ENCODE peak calls at places on chromosomes 12 and 14, in five cellular contexts. K, S, M, Y and D are unnamed samples.

GRCh38 chr14:36222952-36223468 is 46.5 kb upstream of the PTCSC3 start:
- DNase-seq in M (no peak), Y (no peak), K (no peak), S (no peak), D (no peak)

GRCh38 chr14:64400829-64401459 is 12.8 kb downstream of the MTHFD1 start:
- DNase-seq in Y (no peak), K (peak; percentile 28), S (no peak), M (no peak), D (no peak)

GRCh38 chr12:116236148-116236731 is 41.3 kb downstream of the MED13L start:
- DNase-seq in Y (peak; percentile 43), M (no peak), S (peak; percentile 51), K (peak; percentile 48), D (peak; percentile 49)

GRCh38 chr12:58090685-58091084 is 149.3 kb downstream of the ATP23 start:
- DNase-seq in M (no peak), S (peak; percentile 57), K (no peak), Y (no peak), D (no peak)

GRCh38 chr14:99936738-99937474 is 128.3 kb upstream of the EVL start:
- DNase-seq in K (no peak), Y (no peak), M (no peak), S (no peak), D (no peak)

GRCh38 chr12:131832393-131833231 is 4.4 kb downstream of the MMP17 start:
- DNase-seq in M (no peak), S (no peak), K (peak; percentile 81), Y (no peak), D (no peak)

GRCh38 chr12:10169094-10169493 is 2.8 kb downstream of the OLR1 start:
- DNase-seq in K (peak; percentile 85), M (no peak), S (no peak), Y (no peak), D (no peak)

GRCh38 chr12:49825360-49825970 is 2.7 kb downstream of the NCKAP5L start:
- DNase-seq in S (no peak), M (no peak), Y (no peak), K (peak; percentile 51), D (no peak)

GRCh38 chr14:90599748-90600507 is 203.1 kb downstream of the CALM1 start:
- DNase-seq in K (peak; percentile 4), Y (no peak), S (no peak), M (no peak), D (no peak)

GRCh38 chr14:34075826-34076225 is 125.0 kb upstream of the EGLN3 start:
- DNase-seq in Y (no peak), M (no peak), K (no peak), S (no peak), D (no peak)

GRCh38 chr12:113101751-113102150 is 33.8 kb downstream of the RASAL1 start:
- DNase-seq in Y (no peak), S (no peak), M (no peak), K (no peak), D (no peak)

GRCh38 chr12:51823875-51824565 is 24.5 kb downstream of the FIGNL2 start:
- DNase-seq in K (peak; percentile 72), Y (peak; percentile 36), M (no peak), S (peak; percentile 59), D (no peak)

GRCh38 chr12:65878540-65878939 is 54.3 kb downstream of the HMGA2 start:
- DNase-seq in M (no peak), Y (no peak), S (no peak), K (peak; percentile 43), D (no peak)

GRCh38 chr14:49420201-49420600 is 166.0 kb downstream of the RPS29 start:
- DNase-seq in S (no peak), Y (no peak), M (no peak), K (no peak), D (no peak)

GRCh38 chr12:81502912-81503695 is 256.0 kb downstream of the PPFIA2 start:
- DNase-seq in K (peak; percentile 77), S (no peak), M (no peak), Y (no peak), D (no peak)

GRCh38 chr14:75499084-75499875 is 23.0 kb upstream of the BATF start:
- DNase-seq in S (no peak), Y (no peak), K (no peak), M (no peak), D (no peak)

GRCh38 chr14:33052899-33053400 is 114.3 kb downstream of the NPAS3 start:
- DNase-seq in S (no peak), Y (no peak), K (no peak), M (no peak), D (no peak)

GRCh38 chr14:23539209-23539866 is 12.2 kb downstream of the ZFHX2 start:
- DNase-seq in K (no peak), S (no peak), M (peak; percentile 78), Y (peak; percentile 46), D (peak; percentile 51)

GRCh38 chr12:65420941-65421340 is 142.5 kb downstream of the MSRB3 start:
- DNase-seq in M (no peak), Y (no peak), S (no peak), K (no peak), D (no peak)

GRCh38 chr12:96107236-96107635 is 71.8 kb upstream of the LTA4H start:
- DNase-seq in Y (no peak), S (no peak), K (no peak), M (no peak), D (no peak)

GRCh38 chr12:132828706-132829534 is at the start of gene GOLGA3:
- DNase-seq in S (peak; percentile 95), K (peak; percentile 94), M (peak; percentile 92), Y (peak; percentile 96), D (peak; percentile 94)

GRCh38 chr12:19390208-19390607 is 49.1 kb upstream of the AEBP2 start:
- DNase-seq in M (no peak), K (no peak), Y (no peak), S (no peak), D (no peak)

GRCh38 chr14:73176673-73177072 is 40.4 kb downstream of the PSEN1 start:
- DNase-seq in Y (no peak), K (no peak), M (no peak), S (no peak), D (no peak)

GRCh38 chr12:15754233-15754632 is 35.0 kb downstream of the EPS8 start:
- DNase-seq in Y (no peak), M (no peak), K (peak; percentile 52), S (no peak), D (no peak)

GRCh38 chr12:31322651-31323248 is 3.2 kb downstream of the SINHCAF start:
- DNase-seq in K (peak; percentile 44), M (peak; percentile 21), Y (no peak), S (no peak), D (no peak)

GRCh38 chr12:9404469-9405260 is 196.5 kb upstream of the PZP start:
- DNase-seq in Y (no peak), K (no peak), S (no peak), M (no peak), D (no peak)

GRCh38 chr12:122917508-122918227 is 21.7 kb upstream of the VPS37B start:
- DNase-seq in Y (no peak), M (no peak), K (peak; percentile 79), S (peak; percentile 55), D (no peak)

GRCh38 chr14:104371917-104372316 is 207.6 kb upstream of the C14orf180 start:
- DNase-seq in K (no peak), S (no peak), M (no peak), Y (no peak), D (no peak)

GRCh38 chr12:62484234-62484633 is 17.6 kb downstream of the MON2 start:
- DNase-seq in S (no peak), M (no peak), Y (no peak), K (peak; percentile 63), D (no peak)

GRCh38 chr14:54173782-54174181 is 217.2 kb upstream of the BMP4 start:
- DNase-seq in Y (no peak), S (no peak), K (peak; percentile 53), M (no peak), D (no peak)

GRCh38 chr14:92990456-92991430 is 67.8 kb downstream of the CHGA start:
- DNase-seq in S (no peak), M (peak; percentile 6), Y (no peak), K (no peak), D (no peak)

GRCh38 chr12:57181561-57182155 is 34.2 kb upstream of the LRP1-AS start:
- DNase-seq in S (no peak), M (no peak), Y (no peak), K (peak; percentile 94), D (no peak)

GRCh38 chr12:131415781-131416180 is 295.1 kb upstream of the SFSWAP start:
- DNase-seq in M (no peak), K (no peak), Y (no peak), S (no peak), D (no peak)

GRCh38 chr12:106696861-106697417 is 77.5 kb upstream of the RIC8B start:
- DNase-seq in M (no peak), S (no peak), Y (no peak), K (no peak), D (no peak)

GRCh38 chr12:106690569-106690968 is 83.9 kb upstream of the RIC8B start:
- DNase-seq in Y (no peak), M (no peak), K (no peak), S (no peak), D (no peak)

GRCh38 chr12:106692896-106693295 is 81.6 kb upstream of the RIC8B start:
- DNase-seq in K (no peak), M (no peak), S (no peak), Y (no peak), D (no peak)

GRCh38 chr12:106696071-106696470 is 78.4 kb upstream of the RIC8B start:
- DNase-seq in S (no peak), K (no peak), M (no peak), Y (no peak), D (no peak)

DNA sequence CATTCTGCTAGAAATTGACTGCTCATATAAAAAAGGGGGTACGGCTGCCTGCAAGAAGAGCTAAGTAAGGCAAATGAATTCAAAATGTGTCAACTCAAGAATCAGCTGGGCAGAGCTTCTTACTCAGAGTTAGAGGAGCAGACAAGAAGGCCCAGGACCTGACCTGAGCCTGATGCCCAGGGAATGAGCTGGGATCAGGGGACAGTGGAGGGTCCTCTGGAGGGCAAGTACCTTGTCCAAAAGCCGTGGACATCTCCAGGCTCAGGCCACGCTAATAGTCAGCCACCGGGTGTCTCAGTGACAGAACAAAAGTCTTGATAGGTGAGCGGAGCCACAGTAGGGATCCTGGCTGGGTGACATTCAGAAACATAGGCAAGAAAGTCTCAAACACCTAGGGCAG is 81.1 kb upstream of the RIC8B start:
- DNase-seq in S (no peak), Y (no peak), K (no peak), M (no peak), D (no peak)
- H3K4me3 ChIP-seq in S (no peak overlapping the region), Y (no peak overlapping the region), K (no peak overlapping the region), M (no peak overlapping the region), D (no peak overlapping the region)

DNA sequence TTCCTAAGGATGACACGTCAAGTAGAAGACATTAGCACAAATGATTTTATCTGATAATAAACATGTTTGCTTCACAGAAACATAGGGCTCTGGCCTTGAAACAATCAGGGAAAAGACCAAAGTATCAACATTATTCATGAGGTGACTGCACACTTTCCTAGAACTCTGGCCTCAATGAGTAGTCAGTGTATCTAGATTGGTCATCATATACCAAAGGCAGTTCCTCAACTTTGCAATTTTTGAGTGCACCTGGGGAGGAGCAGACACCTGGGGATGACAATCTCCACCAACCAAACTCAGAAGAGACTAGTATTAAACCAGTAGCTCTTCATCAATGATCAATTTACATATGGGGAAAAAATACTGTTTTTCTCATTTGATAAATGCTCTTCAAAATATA is 4.5 kb downstream of the EDDM3A start:
- DNase-seq in S (no peak), K (no peak), M (no peak), Y (no peak), D (no peak)
- H3K4me3 ChIP-seq in S (no peak overlapping the region), K (no peak overlapping the region), M (no peak overlapping the region), Y (no peak overlapping the region), D (no peak overlapping the region)

GRCh38 chr14:20610002-20610765 is 19.0 kb upstream of the RNASE12 start:
- DNase-seq in K (peak; percentile 80), M (no peak), S (peak; percentile 88), Y (peak; percentile 73), D (peak; percentile 70)
- H3K4me3 ChIP-seq in K (peak overlapping the region; percentile 87), M (peak overlapping the region; percentile 69), S (peak overlapping the region; percentile 78), Y (peak overlapping the region; percentile 68), D (peak overlapping the region; percentile 90)

GRCh38 chr12:4719821-4720636 is at the start of gene GALNT8:
- DNase-seq in K (no peak), M (no peak), Y (no peak), S (no peak), D (no peak)
- H3K4me3 ChIP-seq in K (no peak within 1 kb of the TSS), M (no peak within 1 kb of the TSS), Y (no peak within 1 kb of the TSS), S (no peak within 1 kb of the TSS), D (no peak within 1 kb of the TSS)